ENCODE peak calls at places on chromosomes 5 and 9, in six cellular contexts. H is A549; V is fibroblast of lung; W is AG09319; M is AG10803; J is CD4-positive, alpha-beta T cell. S is an unnamed sample.

GRCh38 chr9:130866474-130866965 is 30.1 kb downstream of the QRFP start:
- DNase-seq in J (peak), V (peak), H (peak), M (peak), W (peak), S (peak)

GRCh38 chr5:5540065-5540464 is 117.6 kb downstream of the ICE1 start:
- DNase-seq in M (no peak), J (no peak), W (no peak), V (no peak), H (no peak), S (no peak)

GRCh38 chr5:9034671-9035070 is 511.2 kb downstream of the SEMA5A start:
- DNase-seq in H (no peak), V (peak), W (no peak), J (no peak), M (peak), S (no peak)

GRCh38 chr5:37249820-37250175 is 622 bp upstream of the CPLANE1 start:
- DNase-seq in H (no peak), J (no peak), M (no peak), V (no peak), W (no peak), S (no peak)

GRCh38 chr9:130183133-130183762 is 11.0 kb downstream of the NCS1 start:
- DNase-seq in V (peak), W (no peak), M (peak), H (peak), J (no peak), S (no peak)

GRCh38 chr5:17024686-17025180 is 88.6 kb upstream of the MYO10 start:
- DNase-seq in V (peak), M (peak), J (no peak), H (peak), W (no peak), S (no peak)

GRCh38 chr9:98228392-98229089 is 26.9 kb downstream of the TBC1D2 start:
- DNase-seq in J (no peak), M (no peak), H (no peak), V (no peak), W (no peak), S (no peak)

GRCh38 chr9:117268847-117269452 is 145.9 kb downstream of the ASTN2 start:
- DNase-seq in J (no peak), H (no peak), M (no peak), V (no peak), W (no peak), S (no peak)

GRCh38 chr5:6705959-6706358 is 7.3 kb upstream of the TENT4A start:
- DNase-seq in J (no peak), H (no peak), M (no peak), V (no peak), W (no peak), S (no peak)

GRCh38 chr9:135998013-135998380 is 36.8 kb upstream of the UBAC1 start:
- DNase-seq in M (no peak), J (no peak), V (no peak), H (no peak), W (no peak), S (no peak)

GRCh38 chr5:81965510-81965909 is 6.3 kb upstream of the ATG10 start:
- DNase-seq in W (no peak), V (no peak), M (peak), H (no peak), J (no peak), S (no peak)

GRCh38 chr5:97628011-97628410 is 445.0 kb upstream of the RIOK2 start:
- DNase-seq in W (no peak), J (no peak), V (no peak), M (peak), H (no peak), S (no peak)

GRCh38 chr5:76715484-76715733 is 517 bp upstream of the F2R start:
- DNase-seq in M (no peak), J (no peak), V (no peak), H (no peak), W (no peak), S (no peak)

GRCh38 chr9:91994422-91994821 is 44.4 kb upstream of the ROR2 start:
- DNase-seq in V (no peak), W (no peak), J (no peak), H (no peak), M (no peak), S (no peak)

GRCh38 chr5:37492778-37493555 is 113.8 kb downstream of the WDR70 start:
- DNase-seq in H (no peak), J (no peak), W (no peak), V (no peak), M (peak), S (no peak)

GRCh38 chr9:84121991-84122523 is 141.5 kb downstream of the RMI1 start:
- DNase-seq in V (peak), J (no peak), M (peak), H (no peak), W (peak), S (no peak)

GRCh38 chr5:8457187-8458037 is 588.5 kb downstream of the MTRR start:
- DNase-seq in H (peak), M (peak), J (peak), V (peak), W (peak), S (peak)

GRCh38 chr5:75303419-75303818 is 33.6 kb upstream of the HMGCR start:
- DNase-seq in V (no peak), J (no peak), H (no peak), M (no peak), W (no peak), S (no peak)

GRCh38 chr5:141512390-141513020 is 23.6 kb downstream of the PCDHGC5 start:
- DNase-seq in W (no peak), H (peak), J (peak), M (peak), V (peak), S (peak)

GRCh38 chr5:114120166-114120565 is 241.7 kb upstream of the KCNN2 start:
- DNase-seq in M (no peak), V (no peak), W (no peak), J (no peak), H (no peak), S (no peak)

GRCh38 chr5:136729901-136730355 is 364.6 kb upstream of the TRPC7 start:
- DNase-seq in J (no peak), M (peak), H (peak), W (no peak), V (no peak), S (no peak)

GRCh38 chr5:134592141-134592746 is 40.4 kb downstream of the SAR1B start:
- DNase-seq in W (no peak), V (no peak), M (peak), H (no peak), J (no peak), S (no peak)

GRCh38 chr5:1517838-1518237 is 5.9 kb downstream of the LPCAT1 start:
- DNase-seq in V (no peak), M (no peak), H (no peak), W (no peak), J (no peak), S (no peak)

GRCh38 chr5:61467766-61468482 is 135.9 kb downstream of the ZSWIM6 start:
- DNase-seq in H (no peak), V (peak), W (peak), M (peak), J (no peak), S (no peak)

GRCh38 chr9:136544549-136545064 is 1.2 kb downstream of the NOTCH1 start:
- DNase-seq in J (no peak), M (no peak), V (no peak), W (no peak), H (peak), S (no peak)

GRCh38 chr5:91928751-91929521 is 545.8 kb upstream of the ARRDC3 start:
- DNase-seq in H (peak), V (peak), W (no peak), J (no peak), M (peak), S (no peak)
- TF ChIP-seq CTCF in H (peak), V (peak), W (peak), J (peak), M (peak), S (no peak)

GRCh38 chr5:157473383-157474370 is 13.7 kb downstream of the NIPAL4 start:
- DNase-seq in M (peak), V (no peak), H (no peak), J (no peak), W (no peak), S (no peak)
- TF ChIP-seq CTCF in M (peak), V (no peak), H (no peak), J (no peak), W (no peak), S (no peak)

DNA sequence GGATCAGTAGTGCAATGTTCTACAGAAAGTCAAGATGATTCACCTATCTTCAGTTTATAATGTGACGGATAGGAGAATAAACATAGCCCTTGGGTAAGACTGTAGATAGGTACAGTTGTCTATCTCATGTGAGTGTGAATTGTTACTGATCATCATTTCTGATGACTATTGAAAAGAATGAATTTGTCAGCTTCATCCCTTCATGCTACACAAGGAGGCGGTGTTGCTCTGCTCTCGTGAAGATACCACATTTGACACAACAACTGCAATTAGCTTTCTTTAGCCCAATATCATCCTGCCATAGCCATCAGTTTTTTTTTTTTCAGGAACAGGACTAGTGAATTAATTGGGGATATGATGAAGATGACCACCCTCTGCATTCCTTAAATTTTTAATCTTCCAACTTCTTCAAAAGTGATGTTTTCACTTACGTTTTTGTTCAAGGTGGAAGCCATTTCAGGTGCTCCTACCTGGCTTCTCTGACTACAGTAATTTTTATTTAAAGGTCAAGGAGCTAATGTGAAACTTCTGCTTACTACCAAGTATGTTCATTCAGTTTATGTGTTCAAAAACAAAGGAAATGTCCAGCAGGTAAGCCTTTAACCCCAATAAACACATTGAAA is 152.9 kb upstream of the MOCS2 start:
- DNase-seq in H (no peak), J (no peak), V (peak), W (no peak), M (peak), S (no peak)
- TF ChIP-seq CTCF in H (peak), J (no peak), V (peak), W (peak), M (peak), S (no peak)

DNA sequence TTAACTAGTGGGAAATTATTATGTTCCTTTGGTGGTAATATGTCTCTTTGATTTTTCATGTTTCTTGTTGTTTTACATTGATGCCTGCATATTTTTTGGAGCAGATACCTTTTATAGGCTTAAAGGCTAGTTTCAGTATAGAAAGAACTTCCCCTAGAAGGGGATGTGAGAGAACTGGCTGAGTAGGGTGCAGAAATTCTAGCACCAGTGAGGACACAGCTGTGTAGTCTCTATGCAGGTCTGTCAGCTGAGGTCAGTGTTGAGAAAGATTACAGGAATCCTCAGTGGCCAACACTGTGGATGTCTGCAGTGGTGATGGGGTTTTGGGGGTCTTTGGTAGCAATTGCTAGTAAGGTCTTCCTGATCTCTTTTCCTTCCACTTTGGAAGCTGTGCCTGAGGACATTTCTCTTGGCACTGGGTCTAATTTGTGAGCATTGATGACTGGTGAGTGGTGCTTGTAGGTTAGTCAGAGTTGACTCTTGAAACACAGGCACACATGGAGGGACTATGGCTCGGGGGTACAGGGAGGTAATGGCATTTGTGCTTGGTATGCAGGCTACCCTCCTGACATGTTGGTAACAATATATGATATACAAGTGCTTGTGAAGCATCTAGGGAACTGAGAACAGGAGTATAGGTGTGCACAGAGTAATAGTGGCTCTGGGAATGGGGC is 221.4 kb downstream of the SPATA31D1 start:
- DNase-seq in J (no peak), H (no peak), M (no peak), V (no peak), W (no peak), S (no peak)
- TF ChIP-seq CTCF in J (no peak), H (no peak), M (no peak), V (no peak), W (no peak), S (no peak)

DNA sequence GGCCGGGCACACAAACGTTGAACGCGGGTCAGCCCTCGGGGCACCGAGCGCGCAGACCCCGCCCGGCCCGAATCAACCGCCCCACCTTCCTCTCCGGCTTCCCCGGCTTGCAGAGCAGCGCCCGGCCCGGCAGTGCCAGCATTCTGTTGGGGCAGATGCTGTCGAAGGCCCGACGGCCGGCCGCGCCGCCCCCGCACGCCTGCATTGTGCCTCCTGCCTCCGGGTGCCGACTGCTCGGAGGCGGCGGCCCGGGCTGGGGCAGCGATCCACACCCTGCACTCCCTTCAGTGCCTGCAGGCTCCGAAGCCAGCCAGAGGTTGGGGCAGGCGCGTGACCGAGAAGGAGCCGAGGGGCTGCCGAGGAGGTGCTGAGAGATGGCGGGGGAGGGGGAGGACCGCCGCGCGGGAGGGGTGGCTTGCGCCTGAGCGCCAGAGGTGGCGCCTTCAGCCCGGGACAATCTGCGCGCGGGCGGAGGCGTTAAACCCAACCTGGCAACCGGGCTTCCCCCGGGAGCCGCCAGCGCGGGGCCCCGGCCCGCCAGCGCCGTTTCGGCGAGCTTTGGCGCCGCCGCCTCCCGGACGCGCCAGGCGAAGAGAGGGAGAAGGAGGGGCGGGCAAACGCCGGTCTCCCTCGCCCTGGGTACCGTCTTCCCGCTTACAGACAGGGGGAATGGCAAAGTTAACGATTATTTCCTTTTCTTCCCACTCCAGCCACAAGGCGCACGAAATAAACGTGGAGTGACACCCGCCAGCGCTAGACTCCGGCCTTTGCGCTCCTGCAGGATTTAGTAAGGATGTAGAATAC is at the start of gene MCIDAS:
- DNase-seq in W (no peak), V (no peak), M (peak), H (peak), J (no peak), S (no peak)
- TF ChIP-seq CTCF in W (no peak), V (no peak), M (no peak), H (peak), J (peak), S (no peak)

GRCh38 chr5:154053468-154053867 is 14.7 kb downstream of the MFAP3 start:
- DNase-seq in V (no peak), M (no peak), H (no peak), J (no peak), W (no peak), S (no peak)
- TF ChIP-seq CTCF in V (no peak), M (no peak), H (no peak), J (no peak), W (no peak), S (no peak)

GRCh38 chr5:173531863-173532262 is 84.6 kb downstream of the BOD1 start:
- DNase-seq in W (no peak), V (no peak), M (no peak), J (no peak), H (no peak), S (no peak)

GRCh38 chr5:173532689-173533250 is 83.7 kb downstream of the BOD1 start:
- DNase-seq in V (no peak), M (no peak), J (no peak), W (no peak), H (no peak), S (no peak)

GRCh38 chr5:173529861-173530260 is 86.6 kb downstream of the BOD1 start:
- DNase-seq in V (no peak), W (no peak), J (no peak), M (no peak), H (no peak), S (no peak)

GRCh38 chr5:173527671-173528070 is 88.8 kb downstream of the BOD1 start:
- DNase-seq in M (no peak), J (no peak), H (no peak), V (no peak), W (no peak), S (no peak)

DNA sequence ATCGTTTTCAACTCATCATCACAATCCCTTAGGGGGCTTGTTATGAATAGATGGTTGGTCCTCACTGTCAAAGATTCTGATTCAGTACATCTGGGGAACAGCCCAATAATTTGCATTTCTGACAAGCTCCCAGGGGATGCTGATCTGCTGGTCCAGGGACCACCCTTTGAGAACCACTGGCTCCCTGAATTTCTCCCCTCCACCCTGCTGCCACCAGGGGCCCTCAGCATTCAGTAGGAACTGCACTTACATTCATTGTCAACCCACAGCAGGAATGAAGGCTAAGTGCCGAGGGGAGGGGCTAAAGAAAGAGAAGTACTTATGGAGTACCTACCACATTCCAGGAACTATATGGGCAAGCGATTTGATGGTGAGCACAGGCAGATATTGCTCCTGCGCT is 85.9 kb downstream of the BOD1 start:
- DNase-seq in J (no peak), V (no peak), H (peak), W (no peak), M (no peak), S (no peak)
- TF ChIP-seq CTCF in J (no peak), V (no peak), H (no peak), W (no peak), M (no peak), S (no peak)

GRCh38 chr9:121285835-121286687 is 18.1 kb downstream of the GSN start:
- DNase-seq in J (no peak), M (peak), H (no peak), V (peak), W (no peak), S (no peak)

GRCh38 chr9:121282309-121283071 is 14.5 kb downstream of the GSN start:
- DNase-seq in W (no peak), J (no peak), H (no peak), M (peak), V (peak), S (no peak)

GRCh38 chr9:121283072-121283398 is 15.1 kb downstream of the GSN start:
- DNase-seq in M (no peak), H (no peak), V (no peak), J (no peak), W (no peak), S (no peak)

GRCh38 chr9:121284733-121285451 is 16.9 kb downstream of the GSN start:
- DNase-seq in M (no peak), V (no peak), H (no peak), J (no peak), W (no peak), S (no peak)

GRCh38 chr9:121283856-121284732 is 16.1 kb downstream of the GSN start:
- DNase-seq in W (no peak), M (no peak), H (no peak), J (no peak), V (no peak), S (no peak)
- TF ChIP-seq CTCF in W (no peak), M (no peak), H (no peak), J (no peak), V (no peak), S (no peak)

GRCh38 chr5:149550267-149550582 is 1.0 kb downstream of the CSNK1A1 start:
- DNase-seq in V (peak), H (no peak), W (no peak), J (no peak), M (peak), S (no peak)

GRCh38 chr5:149550608-149551226 is 522 bp downstream of the CSNK1A1 start:
- DNase-seq in H (no peak), W (no peak), J (no peak), V (no peak), M (no peak), S (no peak)

GRCh38 chr5:149551227-149552037 is at the start of gene CSNK1A1:
- DNase-seq in H (peak), J (peak), V (peak), W (peak), M (peak), S (peak)

GRCh38 chr5:149552761-149553160 is 1.5 kb upstream of the CSNK1A1 start:
- DNase-seq in V (no peak), W (no peak), J (no peak), H (no peak), M (no peak), S (no peak)

GRCh38 chr5:149552038-149552494 is 827 bp upstream of the CSNK1A1 start:
- DNase-seq in M (no peak), V (no peak), J (no peak), H (no peak), W (no peak), S (no peak)
- TF ChIP-seq CTCF in M (no peak), V (no peak), J (peak), H (no peak), W (no peak), S (no peak)

S was measured in omental fat pad.